ENCODE peak calls at places on chromosomes 6 and 20, in ten cellular contexts. One of them, this sample, is unnamed.

GRCh38 chr6:53894086-53894485 is 99.3 kb downstream of the LRRC1 start:
- DNase-seq in fibroblast of pulmonary artery: peak; percentile 14
- DNase-seq in heart left ventricle: no peak
- DNase-seq in heart right ventricle: no peak
- DNase-seq in endodermal cell: no peak
- DNase-seq in body of pancreas: peak; percentile 16
- DNase-seq in neural progenitor cell: no peak
- DNase-seq in brain microvascular endothelial cell: no peak
- DNase-seq in mammary epithelial cell: peak; percentile 79
- DNase-seq in kidney epithelial cell: no peak
- DNase-seq in this sample: no peak

GRCh38 chr20:57093766-57094165 is 172.7 kb downstream of the BMP7 start:
- DNase-seq in fibroblast of pulmonary artery: no peak
- DNase-seq in heart left ventricle: no peak
- DNase-seq in heart right ventricle: no peak
- DNase-seq in endodermal cell: no peak
- DNase-seq in body of pancreas: no peak
- DNase-seq in neural progenitor cell: no peak
- DNase-seq in brain microvascular endothelial cell: no peak
- DNase-seq in mammary epithelial cell: no peak
- DNase-seq in kidney epithelial cell: no peak
- DNase-seq in this sample: no peak

GRCh38 chr6:127200114-127200513 is 66.5 kb upstream of the RNF146 start:
- DNase-seq in fibroblast of pulmonary artery: no peak
- DNase-seq in heart left ventricle: no peak
- DNase-seq in heart right ventricle: no peak
- DNase-seq in endodermal cell: no peak
- DNase-seq in body of pancreas: no peak
- DNase-seq in neural progenitor cell: no peak
- DNase-seq in brain microvascular endothelial cell: no peak
- DNase-seq in mammary epithelial cell: no peak
- DNase-seq in kidney epithelial cell: no peak
- DNase-seq in this sample: no peak

GRCh38 chr20:3744806-3745685 is 12.6 kb downstream of the HSPA12B start:
- DNase-seq in fibroblast of pulmonary artery: peak; percentile 21
- DNase-seq in heart left ventricle: peak; percentile 63
- DNase-seq in heart right ventricle: peak; percentile 54
- DNase-seq in endodermal cell: peak; percentile 100
- DNase-seq in body of pancreas: peak; percentile 90
- DNase-seq in neural progenitor cell: peak; percentile 95
- DNase-seq in brain microvascular endothelial cell: peak; percentile 13
- DNase-seq in mammary epithelial cell: peak; percentile 77
- DNase-seq in kidney epithelial cell: no peak
- DNase-seq in this sample: peak; percentile 99

GRCh38 chr6:5671162-5671561 is 335.6 kb downstream of the NRN1 start:
- DNase-seq in fibroblast of pulmonary artery: peak; percentile 85
- DNase-seq in heart left ventricle: peak; percentile 20
- DNase-seq in heart right ventricle: peak; percentile 12
- DNase-seq in endodermal cell: peak; percentile 42
- DNase-seq in body of pancreas: no peak
- DNase-seq in neural progenitor cell: no peak
- DNase-seq in brain microvascular endothelial cell: no peak
- DNase-seq in mammary epithelial cell: peak; percentile 32
- DNase-seq in kidney epithelial cell: peak; percentile 21
- DNase-seq in this sample: no peak

GRCh38 chr20:9281770-9282169 is 212.9 kb downstream of the PLCB4 start:
- DNase-seq in fibroblast of pulmonary artery: no peak
- DNase-seq in heart left ventricle: no peak
- DNase-seq in heart right ventricle: no peak
- DNase-seq in endodermal cell: no peak
- DNase-seq in body of pancreas: no peak
- DNase-seq in neural progenitor cell: no peak
- DNase-seq in brain microvascular endothelial cell: no peak
- DNase-seq in mammary epithelial cell: no peak
- DNase-seq in kidney epithelial cell: no peak
- DNase-seq in this sample: no peak

GRCh38 chr6:157263146-157263545 is 60.2 kb downstream of the TMEM242 start:
- DNase-seq in fibroblast of pulmonary artery: no peak
- DNase-seq in heart left ventricle: no peak
- DNase-seq in heart right ventricle: no peak
- DNase-seq in endodermal cell: no peak
- DNase-seq in body of pancreas: no peak
- DNase-seq in neural progenitor cell: no peak
- DNase-seq in brain microvascular endothelial cell: no peak
- DNase-seq in mammary epithelial cell: no peak
- DNase-seq in kidney epithelial cell: no peak
- DNase-seq in this sample: no peak

GRCh38 chr6:35081426-35081851 is 59.7 kb downstream of the TCP11 start:
- DNase-seq in fibroblast of pulmonary artery: no peak
- DNase-seq in heart left ventricle: peak; percentile 11
- DNase-seq in heart right ventricle: no peak
- DNase-seq in endodermal cell: peak; percentile 71
- DNase-seq in body of pancreas: peak; percentile 2
- DNase-seq in neural progenitor cell: no peak
- DNase-seq in brain microvascular endothelial cell: peak; percentile 46
- DNase-seq in mammary epithelial cell: peak; percentile 49
- DNase-seq in kidney epithelial cell: no peak
- DNase-seq in this sample: peak; percentile 77

GRCh38 chr6:92690997-92691599 is 728.3 kb downstream of the EPHA7 start:
- DNase-seq in fibroblast of pulmonary artery: no peak
- DNase-seq in heart left ventricle: no peak
- DNase-seq in heart right ventricle: no peak
- DNase-seq in endodermal cell: no peak
- DNase-seq in body of pancreas: no peak
- DNase-seq in neural progenitor cell: no peak
- DNase-seq in brain microvascular endothelial cell: no peak
- DNase-seq in mammary epithelial cell: no peak
- DNase-seq in kidney epithelial cell: no peak
- DNase-seq in this sample: no peak

GRCh38 chr20:8385247-8385646 is 253.2 kb downstream of the PLCB1 start:
- DNase-seq in fibroblast of pulmonary artery: peak; percentile 54
- DNase-seq in heart left ventricle: peak; percentile 12
- DNase-seq in heart right ventricle: peak; percentile 16
- DNase-seq in endodermal cell: peak; percentile 84
- DNase-seq in body of pancreas: peak; percentile 81
- DNase-seq in neural progenitor cell: peak; percentile 74
- DNase-seq in brain microvascular endothelial cell: peak; percentile 73
- DNase-seq in mammary epithelial cell: no peak
- DNase-seq in kidney epithelial cell: no peak
- DNase-seq in this sample: no peak

GRCh38 chr20:8094415-8094818 is 37.6 kb upstream of the PLCB1 start:
- DNase-seq in fibroblast of pulmonary artery: peak; percentile 98
- DNase-seq in heart left ventricle: peak; percentile 48
- DNase-seq in heart right ventricle: peak; percentile 71
- DNase-seq in endodermal cell: no peak
- DNase-seq in body of pancreas: peak; percentile 78
- DNase-seq in neural progenitor cell: no peak
- DNase-seq in brain microvascular endothelial cell: peak; percentile 36
- DNase-seq in mammary epithelial cell: no peak
- DNase-seq in kidney epithelial cell: no peak
- DNase-seq in this sample: no peak

GRCh38 chr20:22385602-22386299 is 198.6 kb downstream of the FOXA2 start:
- DNase-seq in fibroblast of pulmonary artery: peak; percentile 33
- DNase-seq in heart left ventricle: no peak
- DNase-seq in heart right ventricle: no peak
- DNase-seq in endodermal cell: no peak
- DNase-seq in body of pancreas: peak; percentile 39
- DNase-seq in neural progenitor cell: peak; percentile 45
- DNase-seq in brain microvascular endothelial cell: no peak
- DNase-seq in mammary epithelial cell: peak; percentile 27
- DNase-seq in kidney epithelial cell: no peak
- DNase-seq in this sample: no peak

GRCh38 chr6:4360920-4361319 is 225.5 kb upstream of the ECI2 start:
- DNase-seq in fibroblast of pulmonary artery: no peak
- DNase-seq in heart left ventricle: no peak
- DNase-seq in heart right ventricle: no peak
- DNase-seq in endodermal cell: no peak
- DNase-seq in body of pancreas: no peak
- DNase-seq in neural progenitor cell: no peak
- DNase-seq in brain microvascular endothelial cell: no peak
- DNase-seq in mammary epithelial cell: no peak
- DNase-seq in kidney epithelial cell: no peak
- DNase-seq in this sample: no peak

GRCh38 chr6:24273471-24273870 is 84.4 kb downstream of the DCDC2 start:
- DNase-seq in fibroblast of pulmonary artery: no peak
- DNase-seq in heart left ventricle: no peak
- DNase-seq in heart right ventricle: no peak
- DNase-seq in endodermal cell: no peak
- DNase-seq in body of pancreas: no peak
- DNase-seq in neural progenitor cell: no peak
- DNase-seq in brain microvascular endothelial cell: no peak
- DNase-seq in mammary epithelial cell: peak; percentile 27
- DNase-seq in kidney epithelial cell: peak; percentile 70
- DNase-seq in this sample: no peak

GRCh38 chr6:132096996-132097395 is 145.8 kb upstream of the CCN2 start:
- DNase-seq in fibroblast of pulmonary artery: no peak
- DNase-seq in heart left ventricle: no peak
- DNase-seq in heart right ventricle: no peak
- DNase-seq in endodermal cell: no peak
- DNase-seq in body of pancreas: no peak
- DNase-seq in neural progenitor cell: no peak
- DNase-seq in brain microvascular endothelial cell: no peak
- DNase-seq in mammary epithelial cell: no peak
- DNase-seq in kidney epithelial cell: no peak
- DNase-seq in this sample: no peak

GRCh38 chr6:148423601-148424270 is 81.1 kb downstream of the SASH1 start:
- DNase-seq in fibroblast of pulmonary artery: peak; percentile 16
- DNase-seq in heart left ventricle: no peak
- DNase-seq in heart right ventricle: no peak
- DNase-seq in endodermal cell: no peak
- DNase-seq in body of pancreas: peak; percentile 23
- DNase-seq in neural progenitor cell: no peak
- DNase-seq in brain microvascular endothelial cell: no peak
- DNase-seq in mammary epithelial cell: no peak
- DNase-seq in kidney epithelial cell: peak; percentile 82
- DNase-seq in this sample: no peak

GRCh38 chr20:7980332-7981046 is 39.1 kb downstream of the TMX4 start:
- DNase-seq in fibroblast of pulmonary artery: peak; percentile 70
- DNase-seq in heart left ventricle: no peak
- DNase-seq in heart right ventricle: no peak
- DNase-seq in endodermal cell: peak; percentile 53
- DNase-seq in body of pancreas: peak; percentile 10
- DNase-seq in neural progenitor cell: peak; percentile 52
- DNase-seq in brain microvascular endothelial cell: peak; percentile 47
- DNase-seq in mammary epithelial cell: peak; percentile 50
- DNase-seq in kidney epithelial cell: no peak
- DNase-seq in this sample: peak; percentile 26

GRCh38 chr20:64189530-64189966 is 25.3 kb downstream of the MYT1 start:
- DNase-seq in fibroblast of pulmonary artery: no peak
- DNase-seq in heart left ventricle: no peak
- DNase-seq in heart right ventricle: no peak
- DNase-seq in endodermal cell: no peak
- DNase-seq in body of pancreas: no peak
- DNase-seq in neural progenitor cell: no peak
- DNase-seq in brain microvascular endothelial cell: no peak
- DNase-seq in mammary epithelial cell: no peak
- DNase-seq in kidney epithelial cell: no peak
- DNase-seq in this sample: no peak

GRCh38 chr6:36613200-36613995 is 19.2 kb downstream of the SRSF3 start:
- DNase-seq in fibroblast of pulmonary artery: no peak
- DNase-seq in heart left ventricle: no peak
- DNase-seq in heart right ventricle: no peak
- DNase-seq in endodermal cell: no peak
- DNase-seq in body of pancreas: no peak
- DNase-seq in neural progenitor cell: no peak
- DNase-seq in brain microvascular endothelial cell: no peak
- DNase-seq in mammary epithelial cell: no peak
- DNase-seq in kidney epithelial cell: no peak
- DNase-seq in this sample: no peak

DNA sequence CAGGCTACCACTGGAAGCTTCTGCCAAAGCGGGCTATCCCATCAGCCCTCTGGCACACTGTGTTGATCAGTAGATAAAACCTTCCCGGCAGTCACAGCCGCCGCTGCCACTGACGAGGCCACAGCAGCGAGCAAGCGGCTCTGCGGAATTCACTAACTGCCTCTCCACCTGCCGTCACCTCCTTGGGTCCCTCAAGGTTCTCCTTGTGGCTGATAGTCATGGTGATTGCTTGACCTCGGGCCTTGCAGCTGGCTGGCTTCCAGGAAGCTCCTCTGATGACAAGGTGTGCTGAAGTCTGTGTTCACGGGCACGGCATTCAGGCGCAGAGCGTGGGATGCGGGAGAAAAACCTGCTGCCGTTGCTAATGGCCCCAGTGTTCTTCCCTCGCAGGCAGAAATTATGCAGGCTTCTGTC is 315.8 kb downstream of the TFAP2A start:
- DNase-seq in fibroblast of pulmonary artery: no peak
- DNase-seq in heart left ventricle: no peak
- DNase-seq in heart right ventricle: no peak
- DNase-seq in endodermal cell: peak; percentile 67
- DNase-seq in body of pancreas: peak; percentile 68
- DNase-seq in neural progenitor cell: no peak
- DNase-seq in brain microvascular endothelial cell: no peak
- DNase-seq in mammary epithelial cell: peak; percentile 37
- DNase-seq in kidney epithelial cell: no peak
- DNase-seq in this sample: no peak
- H3K4me3 ChIP-seq in fibroblast of pulmonary artery: no peak overlapping the region
- H3K4me3 ChIP-seq in heart left ventricle: no peak overlapping the region
- H3K4me3 ChIP-seq in heart right ventricle: no peak overlapping the region
- H3K4me3 ChIP-seq in endodermal cell: no peak overlapping the region
- H3K4me3 ChIP-seq in body of pancreas: no peak overlapping the region
- H3K4me3 ChIP-seq in neural progenitor cell: no peak overlapping the region
- H3K4me3 ChIP-seq in brain microvascular endothelial cell: peak overlapping the region; percentile 10
- H3K4me3 ChIP-seq in mammary epithelial cell: peak overlapping the region; percentile 40
- H3K4me3 ChIP-seq in kidney epithelial cell: peak overlapping the region; percentile 30
- H3K4me3 ChIP-seq in this sample: no peak overlapping the region

GRCh38 chr20:38730167-38730988 is 6.1 kb downstream of the SLC32A1 start:
- DNase-seq in fibroblast of pulmonary artery: no peak
- DNase-seq in heart left ventricle: no peak
- DNase-seq in heart right ventricle: no peak
- DNase-seq in endodermal cell: peak; percentile 56
- DNase-seq in body of pancreas: no peak
- DNase-seq in neural progenitor cell: no peak
- DNase-seq in brain microvascular endothelial cell: no peak
- DNase-seq in mammary epithelial cell: no peak
- DNase-seq in kidney epithelial cell: no peak
- DNase-seq in this sample: peak; percentile 48
- H3K4me3 ChIP-seq in fibroblast of pulmonary artery: no peak overlapping the region
- H3K4me3 ChIP-seq in heart left ventricle: no peak overlapping the region
- H3K4me3 ChIP-seq in heart right ventricle: no peak overlapping the region
- H3K4me3 ChIP-seq in endodermal cell: peak overlapping the region; percentile 81
- H3K4me3 ChIP-seq in body of pancreas: no peak overlapping the region
- H3K4me3 ChIP-seq in neural progenitor cell: peak overlapping the region; percentile 34
- H3K4me3 ChIP-seq in brain microvascular endothelial cell: no peak overlapping the region
- H3K4me3 ChIP-seq in mammary epithelial cell: no peak overlapping the region
- H3K4me3 ChIP-seq in kidney epithelial cell: no peak overlapping the region
- H3K4me3 ChIP-seq in this sample: peak overlapping the region; percentile 48

GRCh38 chr20:32003325-32003724 is 6.9 kb upstream of the CCM2L start:
- DNase-seq in fibroblast of pulmonary artery: no peak
- DNase-seq in heart left ventricle: no peak
- DNase-seq in heart right ventricle: no peak
- DNase-seq in endodermal cell: no peak
- DNase-seq in body of pancreas: no peak
- DNase-seq in neural progenitor cell: no peak
- DNase-seq in brain microvascular endothelial cell: no peak
- DNase-seq in mammary epithelial cell: no peak
- DNase-seq in kidney epithelial cell: no peak
- DNase-seq in this sample: peak; percentile 72
- H3K4me3 ChIP-seq in fibroblast of pulmonary artery: no peak overlapping the region
- H3K4me3 ChIP-seq in heart left ventricle: no peak overlapping the region
- H3K4me3 ChIP-seq in heart right ventricle: no peak overlapping the region
- H3K4me3 ChIP-seq in endodermal cell: no peak overlapping the region
- H3K4me3 ChIP-seq in body of pancreas: no peak overlapping the region
- H3K4me3 ChIP-seq in neural progenitor cell: no peak overlapping the region
- H3K4me3 ChIP-seq in brain microvascular endothelial cell: no peak overlapping the region
- H3K4me3 ChIP-seq in mammary epithelial cell: no peak overlapping the region
- H3K4me3 ChIP-seq in kidney epithelial cell: no peak overlapping the region
- H3K4me3 ChIP-seq in this sample: no peak overlapping the region

GRCh38 chr6:99604161-99605073 is 2.2 kb upstream of the PRDM13 start:
- DNase-seq in fibroblast of pulmonary artery: no peak
- DNase-seq in heart left ventricle: no peak
- DNase-seq in heart right ventricle: no peak
- DNase-seq in endodermal cell: peak; percentile 73
- DNase-seq in body of pancreas: peak; percentile 17
- DNase-seq in neural progenitor cell: peak; percentile 48
- DNase-seq in brain microvascular endothelial cell: no peak
- DNase-seq in mammary epithelial cell: no peak
- DNase-seq in kidney epithelial cell: no peak
- DNase-seq in this sample: peak; percentile 60
- H3K4me3 ChIP-seq in fibroblast of pulmonary artery: no peak overlapping the region
- H3K4me3 ChIP-seq in heart left ventricle: peak overlapping the region; percentile 36
- H3K4me3 ChIP-seq in heart right ventricle: peak overlapping the region; percentile 6
- H3K4me3 ChIP-seq in endodermal cell: peak overlapping the region; percentile 72
- H3K4me3 ChIP-seq in body of pancreas: no peak overlapping the region
- H3K4me3 ChIP-seq in neural progenitor cell: peak overlapping the region; percentile 31
- H3K4me3 ChIP-seq in brain microvascular endothelial cell: no peak overlapping the region
- H3K4me3 ChIP-seq in mammary epithelial cell: no peak overlapping the region
- H3K4me3 ChIP-seq in kidney epithelial cell: no peak overlapping the region
- H3K4me3 ChIP-seq in this sample: no peak overlapping the region

This sample was measured in H7.